ENCODE peak calls at places on chromosomes 11 and 22, in four cellular contexts. B, Y, X and R are unnamed samples.
A peak's percentile ranks its signal among the peaks of the same experiment; 100 is the strongest.

GRCh38 chr11:111378185-111378772 is 796 bp downstream of the POU2AF1 start:
- DNase-seq in X (no peak), Y (no peak), B (no peak), R (no peak)

GRCh38 chr22:46056169-46057041 is 79.4 kb upstream of the WNT7B start:
- DNase-seq in X (no peak), B (peak; percentile 83), Y (peak; percentile 78), R (no peak)

GRCh38 chr22:31064369-31064768 is 16.7 kb upstream of the SMTN start:
- DNase-seq in X (no peak), B (no peak), Y (no peak), R (no peak)

GRCh38 chr11:4626207-4627105 is 10.8 kb upstream of the OR51D1 start:
- DNase-seq in X (peak; percentile 72), B (peak; percentile 69), Y (peak; percentile 83), R (no peak)

GRCh38 chr11:111697910-111698309 is 68.3 kb downstream of the PPP2R1B start:
- DNase-seq in Y (no peak), X (no peak), B (no peak), R (no peak)

GRCh38 chr11:82924522-82925224 is 23.1 kb downstream of the DDIAS start:
- DNase-seq in B (no peak), X (no peak), Y (no peak), R (no peak)

GRCh38 chr22:44231229-44231628 is 50.5 kb downstream of the PARVG start:
- DNase-seq in Y (no peak), B (no peak), X (no peak), R (no peak)

GRCh38 chr11:35173011-35173511 is 34.1 kb downstream of the CD44 start:
- DNase-seq in B (no peak), Y (no peak), X (no peak), R (no peak)

GRCh38 chr22:37095113-37095512 is 14.4 kb downstream of the TMPRSS6 start:
- DNase-seq in B (no peak), Y (no peak), X (no peak), R (no peak)

GRCh38 chr11:2913776-2914474 is 15.3 kb downstream of the PHLDA2 start:
- DNase-seq in Y (no peak), B (no peak), X (no peak), R (no peak)

GRCh38 chr11:17765381-17766359 is 31.1 kb downstream of the KCNC1 start:
- DNase-seq in Y (peak; percentile 16), X (no peak), B (peak; percentile 14), R (no peak)